ENCODE peak calls at places on chromosomes 4 and X, in four cellular contexts. T, F, M and A are unnamed samples. For H3K4me1, the result is how much of the 10 kb centered on the place peaks cover.

GRCh38 chr4:173039617-173040176 is 128.9 kb upstream of the GALNT7 start:
- DNase-seq in F (no peak), T (no peak), M (no peak), A (no peak)

GRCh38 chr4:76301068-76301774 is 5.3 kb upstream of the STBD1 start:
- DNase-seq in F (no peak), T (no peak), M (peak), A (no peak)

GRCh38 chrX:110002300-110003166 is at the start of gene TMEM164:
- DNase-seq in M (peak), T (peak), F (peak), A (peak)

GRCh38 chr4:155342142-155342541 is 34.6 kb downstream of the MAP9 start:
- DNase-seq in F (no peak), M (no peak), T (no peak), A (no peak)

GRCh38 chr4:154399259-154399974 is 92.2 kb downstream of the DCHS2 start:
- DNase-seq in M (no peak), T (no peak), F (no peak), A (no peak)

GRCh38 chrX:129781134-129782014 is 1.6 kb downstream of the SASH3 start:
- DNase-seq in T (peak), F (peak), M (peak), A (peak)

GRCh38 chr4:102196221-102196620 is 149.1 kb downstream of the SLC39A8 start:
- DNase-seq in F (no peak), M (no peak), T (no peak), A (no peak)

GRCh38 chrX:118839334-118839958 is 15.8 kb downstream of the ZCCHC12 start:
- DNase-seq in M (peak), T (peak), F (peak), A (peak)

GRCh38 chr4:4420421-4420820 is 33.5 kb downstream of the NSG1 start:
- DNase-seq in M (no peak), F (no peak), T (no peak), A (no peak)

GRCh38 chr4:153620352-153620751 is 63.7 kb upstream of the TLR2 start:
- DNase-seq in T (no peak), F (no peak), M (no peak), A (no peak)

GRCh38 chr4:80680934-80681333 is 345.4 kb downstream of the CFAP299 start:
- DNase-seq in T (no peak), M (no peak), F (no peak), A (no peak)

GRCh38 chr4:80685219-80685618 is 345.3 kb upstream of the BMP3 start:
- DNase-seq in T (no peak), F (no peak), M (no peak), A (no peak)
- H3K27ac ChIP-seq in T (no peak), F (no peak), M (no peak), A (no peak)

GRCh38 chr4:87055340-87055739 is 120.5 kb downstream of the AFF1 start:
- DNase-seq in T (no peak), F (no peak), M (no peak), A (no peak)

GRCh38 chr4:87054900-87055299 is 120.1 kb downstream of the AFF1 start:
- DNase-seq in F (no peak), T (no peak), M (no peak), A (no peak)

GRCh38 chr4:87058272-87059073 is 123.7 kb downstream of the AFF1 start:
- DNase-seq in T (no peak), M (peak), F (no peak), A (peak)

GRCh38 chr4:87056884-87057283 is 122.1 kb downstream of the AFF1 start:
- DNase-seq in T (no peak), M (no peak), F (no peak), A (no peak)

DNA sequence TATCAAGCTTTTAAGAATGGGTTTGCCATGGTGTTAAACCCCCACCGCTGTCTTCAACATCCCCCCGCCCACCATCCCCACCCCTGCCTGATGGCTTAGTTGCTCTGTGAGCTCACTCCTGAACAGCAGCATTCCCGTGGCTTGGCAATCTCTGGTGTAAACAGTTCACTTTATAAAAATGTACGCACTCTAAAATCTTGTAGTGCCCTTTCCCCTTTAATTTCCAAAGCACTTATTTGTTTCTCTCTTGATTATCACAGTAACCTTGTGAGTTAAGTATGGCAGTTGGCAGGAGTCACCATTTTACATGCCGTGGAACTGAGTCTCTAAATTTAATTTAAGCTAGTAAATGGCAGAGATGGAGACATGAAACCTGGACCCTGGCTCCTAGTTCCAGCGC is 123.0 kb downstream of the AFF1 start:
- DNase-seq in M (no peak), T (no peak), F (no peak), A (no peak)
- H3K4me1 ChIP-seq in M (under half), T (under half), F (under half), A (half or more)

DNA sequence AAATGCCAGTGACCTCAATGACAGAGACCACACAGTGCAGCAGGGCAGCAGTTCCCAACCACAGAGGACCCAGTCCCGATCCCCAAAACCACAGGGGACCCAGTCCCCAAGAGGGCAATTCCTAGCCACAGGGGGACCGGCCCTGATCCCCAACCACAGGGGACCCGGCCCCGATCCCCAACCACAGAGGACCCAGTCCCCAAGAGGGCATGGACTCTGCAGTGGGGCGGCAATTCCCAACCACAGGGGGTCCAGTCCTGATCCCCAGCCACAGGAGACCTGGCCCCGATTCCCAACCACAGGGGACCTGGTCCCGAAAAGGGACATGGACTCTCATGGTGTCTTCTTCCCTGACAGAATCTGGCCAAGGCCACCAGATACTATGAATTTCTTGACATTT is 136.3 kb downstream of the AFAP1 start:
- DNase-seq in F (no peak), T (no peak), M (no peak), A (no peak)
- H3K27ac ChIP-seq in F (no peak), T (no peak), M (no peak), A (no peak)

DNA sequence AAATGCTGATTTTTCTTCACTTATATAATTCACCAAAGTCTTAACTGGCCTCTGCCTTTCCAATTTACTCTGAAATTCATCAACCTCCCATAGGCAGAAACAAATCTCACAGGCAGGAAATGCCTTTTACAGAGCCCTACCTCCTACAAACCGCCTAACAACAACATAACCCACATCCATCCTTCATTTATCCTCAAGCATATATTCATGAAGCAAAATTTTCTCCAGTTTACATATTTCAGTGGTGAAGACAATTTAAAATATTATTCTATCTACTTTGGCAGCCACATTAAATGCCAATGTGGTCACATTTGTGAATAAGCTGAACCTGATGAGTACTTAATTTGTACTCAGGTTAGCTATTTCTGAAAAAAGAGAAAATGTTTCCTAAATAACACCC is 30.3 kb downstream of the SEPSECS start:
- DNase-seq in F (no peak), M (no peak), T (no peak), A (no peak)
- H3K4me1 ChIP-seq in F (under half), M (under half), T (under half), A (under half)

DNA sequence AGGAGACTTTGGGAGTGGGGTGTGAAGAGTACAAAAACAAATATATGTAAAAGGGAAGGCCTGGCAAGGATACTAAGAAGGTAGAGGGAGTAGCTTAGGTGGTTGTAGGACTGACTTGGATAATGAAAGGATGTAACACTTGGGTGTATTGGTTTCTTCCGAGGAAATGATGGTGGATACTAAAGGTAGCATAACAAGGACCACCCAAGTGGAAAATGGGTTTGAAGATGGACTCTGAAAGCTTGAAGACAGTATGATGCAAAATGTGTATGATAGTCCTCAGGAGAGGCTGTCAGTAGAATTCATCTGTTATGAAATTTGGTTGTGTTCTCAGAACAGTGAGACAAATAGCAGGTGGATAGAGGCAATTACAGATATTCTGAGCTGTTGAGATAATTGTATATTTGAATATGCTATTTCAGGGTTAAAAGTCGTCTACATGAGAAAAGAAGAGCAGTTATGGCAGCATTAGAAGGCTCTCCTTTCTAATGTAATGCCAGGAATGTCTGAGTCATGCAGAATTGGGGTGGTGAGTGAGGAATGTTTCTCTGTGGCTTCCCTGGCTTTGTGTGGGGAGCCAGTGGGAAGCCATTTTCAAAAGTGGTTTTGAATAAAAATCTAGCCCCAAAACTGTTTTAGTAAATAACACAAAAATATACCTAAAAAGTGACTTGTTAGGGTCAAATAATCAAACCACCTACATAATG is 75.6 kb downstream of the FHIP1A start:
- DNase-seq in M (no peak), T (no peak), F (no peak), A (no peak)
- H3K27ac ChIP-seq in M (no peak), T (no peak), F (no peak), A (no peak)

GRCh38 chr4:87052615-87053014 is 117.8 kb downstream of the AFF1 start:
- DNase-seq in F (no peak), M (no peak), T (no peak), A (no peak)
- H3K4me1 ChIP-seq in F (under half), M (under half), T (under half), A (half or more)

GRCh38 chrX:84796321-84796720 is 207.4 kb upstream of the APOOL start:
- DNase-seq in T (no peak), M (no peak), F (no peak), A (no peak)
- H3K27ac ChIP-seq in T (no peak), M (no peak), F (no peak), A (no peak)

DNA sequence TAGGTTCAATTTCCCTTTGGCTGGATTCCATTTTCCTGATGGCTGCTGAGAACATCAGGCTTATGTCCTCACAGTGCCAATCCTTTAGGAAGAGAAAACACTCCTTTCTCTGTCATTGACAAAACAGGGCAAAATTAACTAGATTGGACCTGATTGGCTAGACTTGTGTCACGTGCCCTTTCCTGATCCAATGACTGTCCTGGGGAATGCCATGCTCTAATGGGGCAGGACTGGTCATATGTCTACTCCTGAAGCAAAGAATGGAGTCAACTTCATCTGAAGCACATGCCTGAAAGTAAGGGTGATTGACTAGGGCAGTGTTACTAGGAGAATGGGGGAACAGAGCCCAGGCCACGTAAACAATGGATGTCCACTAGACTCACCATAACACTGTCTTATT is 220.4 kb downstream of the KDR start:
- DNase-seq in F (no peak), T (no peak), M (no peak), A (no peak)
- H3K4me1 ChIP-seq in F (under half), T (under half), M (under half), A (under half)